ENCODE peak calls at places on chromosome 7, in four cellular contexts. A is iPS-NIHi11, W is NCI-H460, B is H7. D is an unnamed sample.
A peak's percentile ranks its signal among the peaks of the same experiment; 100 is the strongest.

GRCh38 chr7:47474937-47475879 is 106.7 kb downstream of the TNS3 start:
- DNase-seq in W (peak; percentile 85), B (peak; percentile 84), A (peak; percentile 84), D (peak; percentile 67)

GRCh38 chr7:25926009-25926408 is 226.0 kb upstream of the NFE2L3 start:
- DNase-seq in W (peak; percentile 77), A (no peak), B (no peak), D (no peak)

GRCh38 chr7:1812693-1813393 is 142.8 kb downstream of the ELFN1 start:
- DNase-seq in B (peak; percentile 92), W (no peak), A (peak; percentile 73), D (no peak)

GRCh38 chr7:47329320-47329926 is 252.5 kb downstream of the TNS3 start:
- DNase-seq in B (no peak), W (no peak), A (no peak), D (no peak)

GRCh38 chr7:17599733-17600685 is 301.6 kb downstream of the AHR start:
- DNase-seq in B (no peak), W (peak; percentile 83), A (no peak), D (peak; percentile 1)

GRCh38 chr7:79287976-79288375 is 165.5 kb downstream of the MAGI2 start:
- DNase-seq in A (no peak), W (no peak), B (no peak), D (no peak)

GRCh38 chr7:47482013-47482761 is 99.7 kb downstream of the TNS3 start:
- DNase-seq in A (no peak), W (no peak), B (no peak), D (no peak)

GRCh38 chr7:146764458-146764857 is 647.9 kb downstream of the CNTNAP2 start:
- DNase-seq in A (no peak), B (no peak), W (no peak), D (no peak)

GRCh38 chr7:37832194-37832593 is 16.2 kb upstream of the NME8 start:
- DNase-seq in W (no peak), B (no peak), A (no peak), D (no peak)